ENCODE peak calls at places on chromosomes 12 and 14, in nine cellular contexts. Y is suprapubic skin, M is WERI-Rb-1, Z is fibroblast of pulmonary artery, R is psoas muscle, A is cardiac muscle cell, I is ovary, J is left ventricle myocardium inferior, K is endodermal cell. H is an unnamed sample.

GRCh38 chr14:97771340-97772045 is 974.3 kb downstream of the VRK1 start:
- DNase-seq in Y (no peak), M (no peak), Z (no peak), R (no peak), A (no peak), I (no peak), J (no peak), K (no peak), H (peak; percentile 96)

GRCh38 chr12:104182144-104182543 is 33.4 kb upstream of the TXNRD1 start:
- DNase-seq in Y (peak; percentile 73), M (no peak), Z (peak; percentile 97), R (peak; percentile 86), A (peak; percentile 98), I (peak; percentile 61), J (peak; percentile 71), K (peak; percentile 26), H (peak; percentile 10)

GRCh38 chr14:29930283-29930682 is 2.6 kb upstream of the PRKD1 start:
- DNase-seq in Y (no peak), M (no peak), Z (peak; percentile 53), R (no peak), A (peak; percentile 69), I (no peak), J (no peak), K (no peak), H (peak; percentile 20)

GRCh38 chr12:12810507-12811143 is 2.5 kb upstream of the DDX47 start:
- DNase-seq in Y (no peak), M (peak; percentile 34), Z (no peak), R (no peak), A (no peak), I (no peak), J (no peak), K (peak; percentile 65), H (no peak)

GRCh38 chr14:104094056-104094708 is 8.7 kb downstream of the ASPG start:
- DNase-seq in Y (peak; percentile 59), M (peak; percentile 44), Z (no peak), R (no peak), A (no peak), I (no peak), J (no peak), K (no peak), H (no peak)

GRCh38 chr14:22549981-22550670 is 38.9 kb downstream of the DAD1 start:
- DNase-seq in Y (no peak), M (no peak), Z (peak; percentile 62), R (no peak), A (peak; percentile 43), I (no peak), J (no peak), K (no peak), H (no peak)

GRCh38 chr12:50017653-50018052 is 7.6 kb downstream of the RACGAP1 start:
- DNase-seq in Y (no peak), M (no peak), Z (peak; percentile 78), R (no peak), A (peak; percentile 80), I (no peak), J (no peak), K (peak; percentile 22), H (no peak)

GRCh38 chr14:69105326-69105725 is 47.6 kb downstream of the DCAF5 start:
- DNase-seq in Y (no peak), M (no peak), Z (peak; percentile 84), R (no peak), A (peak; percentile 65), I (no peak), J (no peak), K (no peak), H (peak; percentile 76)

GRCh38 chr12:58809064-58809607 is 111.2 kb downstream of the LRIG3 start:
- DNase-seq in Y (no peak), M (no peak), Z (no peak), R (no peak), A (no peak), I (no peak), J (no peak), K (no peak), H (no peak)

GRCh38 chr14:64878775-64879634 is 702 bp downstream of the SPTB start:
- DNase-seq in Y (peak; percentile 60), M (peak; percentile 31), Z (no peak), R (peak; percentile 72), A (no peak), I (peak; percentile 17), J (no peak), K (peak; percentile 78), H (no peak)

GRCh38 chr14:59451849-59452248 is 13.3 kb downstream of the GPR135 start:
- DNase-seq in Y (no peak), M (no peak), Z (no peak), R (no peak), A (no peak), I (no peak), J (no peak), K (no peak), H (no peak)

DNA sequence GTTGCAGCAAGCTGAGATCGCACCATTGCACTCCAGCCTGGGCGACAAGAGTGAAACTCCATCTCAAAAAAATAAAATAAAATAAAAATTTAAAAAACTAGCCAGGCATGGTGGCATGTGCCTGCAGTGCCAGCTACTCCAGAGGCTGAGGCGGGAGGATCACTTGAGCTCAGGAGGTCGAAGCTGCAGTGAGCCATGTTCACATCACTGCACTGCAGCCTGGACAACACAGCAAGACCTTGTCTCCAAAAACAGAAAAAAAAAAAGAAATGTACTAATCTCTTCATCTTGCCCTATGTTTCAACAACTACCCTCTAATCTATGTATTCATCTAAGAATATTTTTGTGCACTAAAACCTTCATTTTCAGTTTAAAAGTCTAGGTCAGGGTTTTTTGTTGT is 6.5 kb downstream of the NAA25 start:
- DNase-seq in Y (no peak), M (no peak), Z (no peak), R (no peak), A (no peak), I (no peak), J (no peak), K (peak; percentile 3), H (no peak)
- H3K4me3 ChIP-seq in Y (no peak overlapping the region), M (no peak overlapping the region), Z (no peak overlapping the region), R (no peak overlapping the region), A (no peak overlapping the region), I (no peak overlapping the region), J (no peak overlapping the region), K (no peak overlapping the region), H (no peak overlapping the region)

GRCh38 chr12:15859136-15859535 is 23.1 kb upstream of the STRAP start:
- DNase-seq in Y (no peak), M (no peak), Z (peak; percentile 46), R (no peak), A (peak; percentile 64), I (no peak), J (no peak), K (no peak), H (no peak)

GRCh38 chr12:15861404-15861803 is 20.8 kb upstream of the STRAP start:
- DNase-seq in Y (no peak), M (no peak), Z (peak; percentile 36), R (no peak), A (peak; percentile 33), I (no peak), J (no peak), K (no peak), H (no peak)

GRCh38 chr12:15855646-15856045 is 26.5 kb upstream of the STRAP start:
- DNase-seq in Y (no peak), M (no peak), Z (peak; percentile 31), R (no peak), A (peak; percentile 31), I (no peak), J (no peak), K (no peak), H (peak; percentile 21)

GRCh38 chr12:15856097-15856982 is 25.8 kb upstream of the STRAP start:
- DNase-seq in Y (no peak), M (peak; percentile 43), Z (peak; percentile 86), R (no peak), A (peak; percentile 82), I (no peak), J (no peak), K (peak; percentile 78), H (peak; percentile 72)

DNA sequence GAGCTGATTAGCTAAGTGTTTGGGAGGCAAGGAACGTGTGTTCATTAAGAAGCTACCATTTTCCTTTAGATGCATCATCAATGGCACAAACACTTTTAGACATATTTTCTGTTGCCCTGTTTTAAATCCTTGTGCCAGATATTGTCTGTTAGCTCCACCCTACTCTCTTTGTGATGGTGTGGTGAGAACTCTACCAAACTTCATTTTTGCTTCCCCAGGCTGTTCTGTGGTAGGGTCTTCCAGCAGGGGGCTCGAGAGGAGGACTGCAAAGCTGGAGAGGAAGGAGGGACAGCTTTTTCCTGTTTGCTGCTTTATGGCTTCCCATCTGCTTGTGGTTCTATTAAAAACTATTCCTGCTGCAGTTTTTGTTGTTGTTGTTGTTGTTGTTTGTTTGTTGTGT is 23.8 kb upstream of the STRAP start:
- DNase-seq in Y (no peak), M (peak; percentile 19), Z (no peak), R (no peak), A (no peak), I (no peak), J (no peak), K (peak; percentile 74), H (no peak)
- TF ChIP-seq CTCF in Y (no peak), M (peak; percentile 32), Z (peak; percentile 8), R (no peak), A (peak; percentile 9), I (no peak), J (no peak), K (peak; percentile 85), H (no peak)

GRCh38 chr14:55717621-55718020 is 137.6 kb downstream of the KTN1 start:
- DNase-seq in Y (no peak), M (no peak), Z (no peak), R (no peak), A (no peak), I (no peak), J (no peak), K (no peak), H (no peak)

GRCh38 chr14:55720796-55721195 is 140.8 kb downstream of the KTN1 start:
- DNase-seq in Y (no peak), M (no peak), Z (no peak), R (no peak), A (peak; percentile 14), I (no peak), J (no peak), K (no peak), H (no peak)

GRCh38 chr14:55721353-55721752 is 141.3 kb downstream of the KTN1 start:
- DNase-seq in Y (no peak), M (no peak), Z (peak; percentile 96), R (no peak), A (peak; percentile 96), I (no peak), J (no peak), K (no peak), H (peak; percentile 77)

GRCh38 chr14:55715889-55716288 is 135.9 kb downstream of the KTN1 start:
- DNase-seq in Y (peak; percentile 80), M (no peak), Z (peak; percentile 69), R (peak; percentile 55), A (peak; percentile 84), I (no peak), J (no peak), K (peak; percentile 24), H (peak; percentile 9)

GRCh38 chr14:55718551-55718950 is 138.5 kb downstream of the KTN1 start:
- DNase-seq in Y (no peak), M (no peak), Z (no peak), R (no peak), A (no peak), I (no peak), J (no peak), K (no peak), H (no peak)
- H3K4me3 ChIP-seq in Y (no peak overlapping the region), M (no peak overlapping the region), Z (no peak overlapping the region), R (no peak overlapping the region), A (no peak overlapping the region), I (no peak overlapping the region), J (no peak overlapping the region), K (no peak overlapping the region), H (no peak overlapping the region)

DNA sequence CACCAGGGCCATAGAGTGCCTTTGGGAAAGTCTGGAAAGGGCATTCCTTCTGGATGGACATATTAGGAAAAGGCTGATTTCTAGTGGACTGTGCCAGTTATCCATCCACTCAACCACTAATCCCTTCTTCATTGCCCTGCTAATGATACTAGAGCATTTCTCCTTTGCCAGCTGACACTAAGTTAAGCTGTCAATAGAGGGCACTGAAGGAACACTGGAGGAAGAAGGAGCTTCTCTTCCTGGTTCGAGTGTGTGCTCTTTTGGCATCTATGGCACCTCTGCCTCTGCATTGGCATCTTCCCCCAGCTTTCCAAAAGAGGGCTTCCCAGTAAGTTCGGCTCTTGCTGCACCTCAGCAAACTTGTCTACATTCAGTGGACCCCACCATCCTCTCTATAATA is 165.4 kb downstream of the DERA start:
- DNase-seq in Y (no peak), M (peak; percentile 35), Z (peak; percentile 29), R (no peak), A (peak; percentile 39), I (no peak), J (no peak), K (peak; percentile 72), H (peak; percentile 63)
- TF ChIP-seq CTCF in Y (no peak), M (peak; percentile 80), Z (peak; percentile 43), R (no peak), A (peak; percentile 41), I (no peak), J (peak; percentile 45), K (peak; percentile 96), H (peak; percentile 77)